ENCODE peak calls at places on chromosomes 2 and 18, in ten cellular contexts. B is progenitor cell of endocrine pancreas, J is esophagus squamous epithelium, F is kidney, M is GM13977, A is AG04450, E is omental fat pad, Y is BE2C, V is AG10803, S is fibroblast of mammary gland. C is an unnamed sample.

GRCh38 chr2:28956415-28956826 is 24.7 kb upstream of the TOGARAM2 start:
- DNase-seq in B (peak), J (no peak), F (no peak), M (peak), A (no peak), E (no peak), Y (peak), V (peak), S (peak), C (peak)

GRCh38 chr2:172462393-172463381 is 35.3 kb downstream of the ITGA6 start:
- DNase-seq in B (no peak), J (no peak), F (no peak), M (no peak), A (no peak), E (no peak), Y (no peak), V (no peak), S (no peak), C (no peak)

GRCh38 chr2:104289646-104290565 is 564.0 kb upstream of the POU3F3 start:
- DNase-seq in B (no peak), J (no peak), F (no peak), M (no peak), A (no peak), E (no peak), Y (no peak), V (no peak), S (no peak), C (no peak)

GRCh38 chr18:56168049-56168781 is 470.2 kb downstream of the TXNL1 start:
- DNase-seq in B (no peak), J (no peak), F (no peak), M (no peak), A (peak), E (no peak), Y (no peak), V (peak), S (peak), C (peak)

GRCh38 chr2:179017958-179018357 is 32.0 kb downstream of the CCDC141 start:
- DNase-seq in B (no peak), J (no peak), F (no peak), M (no peak), A (no peak), E (no peak), Y (no peak), V (no peak), S (no peak), C (no peak)

GRCh38 chr18:46877329-46877987 is 39.8 kb downstream of the PIAS2 start:
- DNase-seq in B (no peak), J (no peak), F (no peak), M (no peak), A (no peak), E (no peak), Y (no peak), V (no peak), S (no peak), C (no peak)

GRCh38 chr2:215409331-215410127 is 26.3 kb downstream of the FN1 start:
- DNase-seq in B (no peak), J (no peak), F (no peak), M (no peak), A (no peak), E (no peak), Y (no peak), V (no peak), S (peak), C (peak)

GRCh38 chr18:9595197-9595596 is 19.2 kb downstream of the PPP4R1 start:
- DNase-seq in B (no peak), J (no peak), F (no peak), M (no peak), A (no peak), E (no peak), Y (no peak), V (no peak), S (peak), C (no peak)

GRCh38 chr18:9708057-9708881 is at the start of gene RAB31:
- DNase-seq in B (peak), J (peak), F (peak), M (peak), A (no peak), E (no peak), Y (peak), V (peak), S (peak), C (peak)

GRCh38 chr2:73063909-73064875 is 7.3 kb downstream of the SFXN5 start:
- DNase-seq in B (no peak), J (no peak), F (no peak), M (no peak), A (peak), E (no peak), Y (no peak), V (peak), S (peak), C (peak)

GRCh38 chr2:75729861-75730260 is 19.1 kb upstream of the GCFC2 start:
- DNase-seq in B (no peak), J (no peak), F (no peak), M (no peak), A (no peak), E (no peak), Y (no peak), V (peak), S (no peak), C (no peak)

GRCh38 chr18:42854558-42854957 is 260.9 kb downstream of the RIT2 start:
- DNase-seq in B (no peak), J (no peak), F (no peak), M (no peak), A (no peak), E (no peak), Y (no peak), V (no peak), S (no peak), C (no peak)

GRCh38 chr2:37676274-37676673 is 4.8 kb upstream of the CDC42EP3 start:
- DNase-seq in B (no peak), J (no peak), F (no peak), M (no peak), A (no peak), E (no peak), Y (no peak), V (no peak), S (peak), C (no peak)

GRCh38 chr18:62128157-62128556 is 58.7 kb downstream of the PIGN start:
- DNase-seq in B (no peak), J (no peak), F (no peak), M (no peak), A (peak), E (no peak), Y (no peak), V (peak), S (peak), C (peak)

GRCh38 chr2:74877781-74878433 is 44.0 kb downstream of the HK2 start:
- DNase-seq in B (no peak), J (no peak), F (no peak), M (no peak), A (no peak), E (no peak), Y (no peak), V (no peak), S (no peak), C (no peak)

GRCh38 chr2:106336108-106336507 is 132.1 kb downstream of the RGPD3 start:
- DNase-seq in B (no peak), J (no peak), F (no peak), M (no peak), A (no peak), E (no peak), Y (no peak), V (no peak), S (no peak), C (no peak)

GRCh38 chr18:7755753-7756475 is 188.8 kb downstream of the PTPRM start:
- DNase-seq in B (no peak), J (no peak), F (no peak), M (no peak), A (no peak), E (no peak), Y (no peak), V (peak), S (peak), C (no peak)

GRCh38 chr2:241350530-241350877 is 5.6 kb upstream of the FARP2 start:
- DNase-seq in B (no peak), J (no peak), F (no peak), M (no peak), A (no peak), E (no peak), Y (no peak), V (no peak), S (no peak), C (no peak)

GRCh38 chr2:58428286-58428552 is 187.1 kb upstream of the FANCL start:
- DNase-seq in B (peak), J (no peak), F (no peak), M (peak), A (no peak), E (no peak), Y (peak), V (no peak), S (peak), C (no peak)

GRCh38 chr2:175631247-175631628 is 370.8 kb downstream of the LNPK start:
- DNase-seq in B (no peak), J (no peak), F (no peak), M (no peak), A (no peak), E (no peak), Y (no peak), V (no peak), S (peak), C (no peak)

GRCh38 chr2:216663106-216663505 is 29.9 kb downstream of the IGFBP2 start:
- DNase-seq in B (no peak), J (no peak), F (no peak), M (no peak), A (no peak), E (no peak), Y (no peak), V (no peak), S (no peak), C (no peak)

GRCh38 chr2:216663846-216664245 is 30.6 kb downstream of the IGFBP2 start:
- DNase-seq in B (no peak), J (no peak), F (no peak), M (no peak), A (no peak), E (no peak), Y (no peak), V (no peak), S (no peak), C (no peak)

GRCh38 chr2:216660496-216660895 is 27.3 kb downstream of the IGFBP2 start:
- DNase-seq in B (no peak), J (no peak), F (no peak), M (no peak), A (no peak), E (no peak), Y (no peak), V (no peak), S (no peak), C (no peak)

GRCh38 chr2:216661051-216661450 is 27.8 kb downstream of the IGFBP2 start:
- DNase-seq in B (no peak), J (no peak), F (no peak), M (no peak), A (no peak), E (no peak), Y (no peak), V (no peak), S (no peak), C (no peak)

DNA sequence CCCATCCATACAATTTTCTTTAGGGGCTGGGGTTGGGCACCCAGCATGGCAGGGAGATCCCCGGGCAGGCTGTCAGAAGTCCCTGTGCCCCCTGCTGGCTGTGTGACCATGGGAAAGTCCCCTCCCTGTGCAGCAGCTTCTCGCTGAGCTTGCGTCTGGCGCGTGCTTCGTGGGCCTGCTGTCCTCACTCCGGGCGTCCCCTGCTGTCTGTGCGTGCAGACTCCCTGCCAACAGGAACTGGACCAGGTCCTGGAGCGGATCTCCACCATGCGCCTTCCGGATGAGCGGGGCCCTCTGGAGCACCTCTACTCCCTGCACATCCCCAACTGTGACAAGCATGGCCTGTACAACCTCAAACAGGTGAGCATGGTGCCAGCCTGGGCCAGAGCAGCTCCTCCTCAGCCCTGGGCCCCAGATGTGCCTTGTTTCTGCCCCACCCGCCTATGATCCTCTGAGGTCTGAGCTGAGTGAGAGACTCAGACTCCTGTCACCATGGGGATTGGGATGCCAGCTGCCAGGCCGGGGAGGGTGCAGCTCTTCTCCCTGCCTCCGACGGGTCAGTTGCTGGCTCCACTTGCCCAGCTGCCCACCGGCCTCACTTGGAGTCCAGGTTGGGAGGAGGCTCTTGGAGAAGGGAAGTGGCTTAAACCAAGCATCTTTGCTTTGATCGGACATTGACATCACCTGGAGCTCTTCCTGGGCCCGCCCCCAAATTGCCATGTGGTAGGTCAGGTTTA is 28.6 kb downstream of the IGFBP2 start:
- DNase-seq in B (no peak), J (no peak), F (no peak), M (no peak), A (no peak), E (no peak), Y (peak), V (peak), S (no peak), C (peak)
- TF ChIP-seq CTCF in B (no peak), J (peak), F (no peak), M (no peak), A (no peak), E (no peak), Y (peak), V (peak), S (no peak), C (peak)

GRCh38 chr18:37294951-37295350 is 270.6 kb downstream of the CELF4 start:
- DNase-seq in B (peak), J (no peak), F (no peak), M (no peak), A (no peak), E (no peak), Y (peak), V (peak), S (peak), C (peak)
- TF ChIP-seq CTCF in B (peak), J (no peak), F (peak), M (peak), A (peak), E (no peak), Y (peak), V (peak), S (peak), C (peak)

DNA sequence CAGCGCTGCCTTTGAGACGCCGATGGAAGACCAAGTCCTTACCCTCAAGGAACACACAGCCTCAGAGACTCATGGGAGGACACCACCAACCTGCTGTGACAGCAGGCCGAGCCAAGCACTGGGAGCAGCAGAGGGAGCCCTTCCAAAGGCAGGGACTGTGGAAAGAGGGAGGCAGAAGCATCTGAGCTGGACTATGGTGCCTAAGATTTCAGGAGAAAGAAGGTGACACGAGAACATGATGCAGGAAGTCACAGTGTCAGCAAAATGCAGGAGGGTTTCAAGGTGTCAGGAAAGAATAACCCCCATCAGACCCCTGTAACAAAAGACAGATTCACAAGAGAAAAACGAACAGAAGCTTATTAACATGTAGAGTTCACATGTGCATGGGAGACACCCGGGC is 24.2 kb upstream of the COX7A2L start:
- DNase-seq in B (no peak), J (no peak), F (no peak), M (no peak), A (no peak), E (no peak), Y (peak), V (no peak), S (no peak), C (no peak)
- TF ChIP-seq CTCF in B (peak), J (no peak), F (peak), M (no peak), A (peak), E (no peak), Y (peak), V (peak), S (peak), C (peak)

GRCh38 chr2:235406420-235406819 is 87.4 kb upstream of the AGAP1 start:
- DNase-seq in B (no peak), J (no peak), F (no peak), M (no peak), A (no peak), E (no peak), Y (no peak), V (no peak), S (no peak), C (no peak)

GRCh38 chr2:235398321-235398720 is 95.5 kb upstream of the AGAP1 start:
- DNase-seq in B (no peak), J (no peak), F (no peak), M (no peak), A (no peak), E (no peak), Y (no peak), V (no peak), S (no peak), C (no peak)

GRCh38 chr2:235405612-235406361 is 88.1 kb upstream of the AGAP1 start:
- DNase-seq in B (no peak), J (no peak), F (no peak), M (no peak), A (no peak), E (no peak), Y (no peak), V (no peak), S (no peak), C (no peak)

GRCh38 chr2:235399895-235400294 is 93.9 kb upstream of the AGAP1 start:
- DNase-seq in B (no peak), J (no peak), F (no peak), M (no peak), A (no peak), E (no peak), Y (no peak), V (no peak), S (no peak), C (no peak)

GRCh38 chr2:235402444-235402843 is 91.4 kb upstream of the AGAP1 start:
- DNase-seq in B (no peak), J (no peak), F (no peak), M (no peak), A (no peak), E (no peak), Y (no peak), V (no peak), S (no peak), C (no peak)
- TF ChIP-seq CTCF in B (no peak), J (no peak), F (no peak), M (no peak), A (no peak), E (no peak), Y (no peak), V (no peak), S (no peak), C (no peak)

GRCh38 chr2:225122582-225123486 is 80.6 kb upstream of the DOCK10 start:
- DNase-seq in B (no peak), J (no peak), F (no peak), M (peak), A (no peak), E (no peak), Y (peak), V (no peak), S (peak), C (peak)
- TF ChIP-seq CTCF in B (peak), J (peak), F (peak), M (peak), A (peak), E (no peak), Y (peak), V (peak), S (peak), C (peak)

C was measured in brain microvascular endothelial cell.